ENCODE peak calls at places on chromosome 10, in five cellular contexts. B is GM12878, V is glutamatergic neuron, P is cardiac fibroblast, T is endothelial cell of umbilical vein. M is an unnamed sample.

GRCh38 chr10:127736915-127737562 is at the start of gene FOXI2:
- DNase-seq in B (no peak), V (peak; percentile 45), P (no peak), T (no peak), M (no peak)

GRCh38 chr10:48439581-48440041 is 133.1 kb downstream of the MAPK8 start:
- DNase-seq in B (no peak), V (no peak), P (peak; percentile 47), T (no peak), M (no peak)

GRCh38 chr10:10208156-10208555 is 809.5 kb upstream of the CELF2 start:
- DNase-seq in B (no peak), V (no peak), P (peak; percentile 78), T (no peak), M (no peak)

GRCh38 chr10:69813632-69814031 is 11.9 kb downstream of the COL13A1 start:
- DNase-seq in B (no peak), V (no peak), P (no peak), T (no peak), M (no peak)

GRCh38 chr10:128000660-128001059 is 93.8 kb downstream of the PTPRE start:
- DNase-seq in B (no peak), V (no peak), P (peak; percentile 37), T (peak; percentile 47), M (no peak)

GRCh38 chr10:113108948-113109347 is 158.9 kb downstream of the TCF7L2 start:
- DNase-seq in B (no peak), V (no peak), P (no peak), T (no peak), M (no peak)

GRCh38 chr10:5684971-5685763 is 529 bp downstream of the TASOR2 start:
- DNase-seq in B (peak; percentile 26), V (peak; percentile 73), P (peak; percentile 82), T (peak; percentile 82), M (peak; percentile 60)

GRCh38 chr10:28248092-28248491 is 54.8 kb downstream of the MPP7 start:
- DNase-seq in B (no peak), V (peak; percentile 36), P (peak; percentile 11), T (no peak), M (peak; percentile 58)

GRCh38 chr10:122986340-122986739 is 6.1 kb downstream of the PSTK start:
- DNase-seq in B (no peak), V (no peak), P (no peak), T (no peak), M (no peak)

GRCh38 chr10:24444337-24444736 is 235.4 kb downstream of the KIAA1217 start:
- DNase-seq in B (no peak), V (no peak), P (no peak), T (no peak), M (no peak)

GRCh38 chr10:110224992-110225391 is 17.6 kb downstream of the MXI1 start:
- DNase-seq in B (no peak), V (no peak), P (no peak), T (no peak), M (no peak)

GRCh38 chr10:126160971-126161630 is 227.2 kb downstream of the ADAM12 start:
- DNase-seq in B (no peak), V (no peak), P (peak; percentile 58), T (no peak), M (no peak)

GRCh38 chr10:93547522-93547921 is 18.9 kb upstream of the FFAR4 start:
- DNase-seq in B (no peak), V (no peak), P (no peak), T (no peak), M (no peak)

GRCh38 chr10:96718304-96718990 is 1.9 kb downstream of the PIK3AP1 start:
- DNase-seq in B (no peak), V (no peak), P (no peak), T (no peak), M (no peak)

GRCh38 chr10:5584895-5585516 is 60.2 kb downstream of the CALML3 start:
- DNase-seq in B (peak; percentile 41), V (no peak), P (peak; percentile 33), T (no peak), M (no peak)

GRCh38 chr10:117260094-117260493 is 19.2 kb downstream of the SLC18A2 start:
- DNase-seq in B (no peak), V (no peak), P (no peak), T (no peak), M (no peak)

GRCh38 chr10:97498841-97499560 is at the start of gene UBTD1:
- DNase-seq in B (no peak), V (peak; percentile 44), P (peak; percentile 54), T (peak; percentile 66), M (no peak)

GRCh38 chr10:103184615-103185014 is 8.5 kb downstream of the NT5C2 start:
- DNase-seq in B (no peak), V (no peak), P (peak; percentile 29), T (peak; percentile 49), M (no peak)

GRCh38 chr10:102101152-102101551 is 19.0 kb downstream of the LDB1 start:
- DNase-seq in B (no peak), V (no peak), P (no peak), T (no peak), M (no peak)
- TF ChIP-seq CTCF in B (no peak), V (no peak), P (no peak), T (no peak), M (no peak)

DNA sequence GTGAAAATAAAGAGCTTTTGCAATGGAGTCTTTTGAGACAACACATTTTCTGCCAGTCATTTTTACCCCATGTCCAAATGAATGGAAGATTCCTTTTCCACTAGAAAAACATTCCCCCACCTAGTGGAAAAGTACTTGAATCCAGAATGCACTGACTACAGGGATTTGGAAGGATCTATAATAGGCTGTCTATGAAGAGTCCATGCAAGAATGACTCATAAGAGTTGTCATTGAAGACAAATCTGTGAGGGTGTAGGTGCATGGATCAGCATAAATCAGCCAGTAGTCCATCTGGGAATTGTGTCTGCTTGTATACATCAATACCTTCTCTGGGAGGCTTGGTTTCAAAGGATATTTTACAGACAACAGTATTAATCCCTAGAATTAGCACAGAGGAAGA is 32.5 kb upstream of the TRUB1 start:
- DNase-seq in B (no peak), V (no peak), P (no peak), T (no peak), M (no peak)
- TF ChIP-seq CTCF in B (no peak), V (no peak), P (no peak), T (no peak), M (no peak)

GRCh38 chr10:3231951-3232730 is 59.6 kb upstream of the PITRM1 start:
- DNase-seq in B (no peak), V (no peak), P (peak; percentile 30), T (no peak), M (no peak)
- TF ChIP-seq CTCF in B (no peak), V (no peak), P (peak; percentile 20), T (no peak), M (no peak)

GRCh38 chr10:42552188-42553063 is 85.9 kb downstream of the ZNF33B start:
- DNase-seq in B (peak; percentile 89), V (peak; percentile 97), P (peak; percentile 98), T (peak; percentile 98), M (peak; percentile 91)
- TF ChIP-seq CTCF in B (no peak), V (no peak), P (no peak), T (no peak), M (no peak)

DNA sequence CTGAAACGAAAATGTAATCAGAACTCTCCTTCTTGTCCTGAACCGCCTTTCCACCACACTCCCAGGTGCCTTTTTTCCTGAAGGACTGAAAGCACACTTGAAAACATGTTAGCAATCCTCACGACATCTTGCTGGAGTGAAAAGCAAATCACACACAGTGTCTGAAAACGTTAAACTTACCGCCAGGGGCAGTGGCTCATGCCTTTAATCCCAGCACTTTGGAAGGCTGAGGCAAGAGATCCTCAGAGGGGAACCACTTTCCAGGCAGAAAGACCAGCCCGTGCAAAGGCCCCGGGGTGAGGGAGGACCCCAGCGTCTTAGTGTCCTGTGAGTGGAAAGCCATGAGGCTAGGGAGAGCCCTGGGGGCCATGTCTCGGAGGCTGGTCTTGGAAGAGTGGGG is 210.4 kb downstream of the PRPF18 start:
- DNase-seq in B (no peak), V (no peak), P (no peak), T (no peak), M (no peak)
- TF ChIP-seq CTCF in B (no peak), V (no peak), P (no peak), T (no peak), M (no peak)

DNA sequence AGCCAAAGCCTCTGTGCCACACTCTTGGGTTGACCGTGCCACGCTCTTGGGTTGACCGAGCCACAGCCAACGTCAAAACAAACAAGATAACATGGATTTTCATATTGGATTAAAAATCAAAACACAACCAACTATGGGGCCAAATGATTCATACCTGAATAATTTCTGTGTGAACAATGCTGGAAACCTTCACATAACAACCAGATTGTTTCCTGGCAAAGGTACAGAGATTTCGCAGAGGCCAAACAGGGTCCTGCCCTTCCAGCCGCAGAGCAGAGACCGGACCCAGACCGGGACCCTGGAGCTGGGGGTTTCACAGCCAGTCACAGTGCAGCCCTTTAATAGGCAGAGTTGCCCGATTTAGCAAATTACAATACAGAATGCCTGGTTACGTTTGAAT is 40.5 kb downstream of the ITIH5 start:
- DNase-seq in B (no peak), V (no peak), P (no peak), T (no peak), M (no peak)
- TF ChIP-seq CTCF in B (no peak), V (no peak), P (no peak), T (no peak), M (no peak)

GRCh38 chr10:18886102-18886501 is 162.5 kb upstream of the MALRD1 start:
- DNase-seq in B (no peak), V (no peak), P (no peak), T (no peak), M (no peak)
- TF ChIP-seq CTCF in B (no peak), V (no peak), P (no peak), T (no peak), M (no peak)

GRCh38 chr10:86650151-86650550 is 4.2 kb upstream of the OPN4 start:
- DNase-seq in B (no peak), V (no peak), P (no peak), T (no peak), M (no peak)
- TF ChIP-seq CTCF in B (no peak), V (no peak), P (no peak), T (no peak), M (no peak)

GRCh38 chr10:3264178-3264867 is 91.7 kb upstream of the PITRM1 start:
- DNase-seq in B (no peak), V (no peak), P (no peak), T (peak; percentile 99), M (no peak)

GRCh38 chr10:3263082-3263481 is 90.5 kb upstream of the PITRM1 start:
- DNase-seq in B (no peak), V (no peak), P (no peak), T (peak; percentile 17), M (no peak)

GRCh38 chr10:3263747-3264146 is 91.2 kb upstream of the PITRM1 start:
- DNase-seq in B (no peak), V (no peak), P (no peak), T (no peak), M (no peak)

GRCh38 chr10:3260066-3260834 is 87.7 kb upstream of the PITRM1 start:
- DNase-seq in B (no peak), V (no peak), P (no peak), T (no peak), M (no peak)

GRCh38 chr10:3261921-3262320 is 89.3 kb upstream of the PITRM1 start:
- DNase-seq in B (no peak), V (no peak), P (no peak), T (peak; percentile 57), M (no peak)
- TF ChIP-seq CTCF in B (no peak), V (no peak), P (no peak), T (no peak), M (no peak)

DNA sequence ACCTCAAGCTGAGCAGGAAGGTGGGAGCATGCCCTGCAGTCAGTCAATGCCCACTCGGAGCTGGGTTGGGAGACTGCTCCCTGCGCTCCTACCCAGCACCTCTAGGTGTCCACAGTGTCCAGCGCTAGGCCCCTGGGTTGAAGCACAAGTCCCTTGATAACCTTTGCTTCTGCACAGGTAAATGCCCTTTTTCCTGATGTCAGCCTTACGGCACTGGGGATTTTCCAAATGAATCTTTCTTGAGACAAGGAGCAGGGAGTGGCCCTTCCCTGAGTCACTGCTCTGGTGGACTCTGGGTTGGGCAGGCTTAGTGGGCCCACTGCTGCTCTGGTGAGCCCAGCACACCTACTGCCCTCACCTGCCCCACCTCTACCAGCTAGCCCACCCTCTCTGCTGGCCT is 61.9 kb upstream of the OPN4 start:
- DNase-seq in B (no peak), V (no peak), P (no peak), T (no peak), M (no peak)
- TF ChIP-seq CTCF in B (no peak), V (no peak), P (peak; percentile 4), T (no peak), M (no peak)

M was measured in CD14-positive monocyte.